ENCODE peak calls at places on chromosomes 13 and 19, in ten cellular contexts. J is heart left ventricle; S is GM23338; M is NT2/D1; X is osteoblast; L is thoracic aorta; O is GM12878; A is effector memory CD4-positive, alpha-beta T cell; N is MG63; V is body of pancreas. E is an unnamed sample.

GRCh38 chr13:97743946-97744345 is 209.5 kb upstream of the IPO5 start:
- DNase-seq in J (no peak), S (no peak), M (no peak), X (no peak), L (no peak), O (no peak), A (no peak), N (no peak), V (no peak), E (no peak)

GRCh38 chr19:45307361-45307760 is 15.3 kb downstream of the CKM start:
- DNase-seq in J (no peak), S (no peak), M (no peak), X (peak; percentile 41), L (no peak), O (no peak), A (no peak), N (no peak), V (no peak), E (no peak)

GRCh38 chr19:36605101-36605838 is at the start of gene ZNF382:
- DNase-seq in J (peak; percentile 85), S (peak; percentile 63), M (no peak), X (peak; percentile 97), L (peak; percentile 2), O (peak; percentile 17), A (peak; percentile 71), N (peak; percentile 84), V (peak; percentile 66), E (no peak)

GRCh38 chr19:32675720-32676185 is at the start of gene RGS9BP:
- DNase-seq in J (peak; percentile 88), S (peak; percentile 64), M (no peak), X (peak; percentile 94), L (peak; percentile 36), O (no peak), A (peak; percentile 60), N (peak; percentile 86), V (peak; percentile 66), E (no peak)

GRCh38 chr13:95660981-95661581 is 15.9 kb upstream of the DNAJC3 start:
- DNase-seq in J (peak; percentile 16), S (peak; percentile 74), M (no peak), X (no peak), L (no peak), O (no peak), A (no peak), N (no peak), V (no peak), E (no peak)

GRCh38 chr19:14059652-14060155 is 2.2 kb downstream of the PALM3 start:
- DNase-seq in J (no peak), S (no peak), M (no peak), X (peak; percentile 64), L (no peak), O (no peak), A (no peak), N (no peak), V (no peak), E (no peak)

GRCh38 chr19:13120817-13121216 is 2.8 kb downstream of the NACC1 start:
- DNase-seq in J (no peak), S (no peak), M (no peak), X (peak; percentile 98), L (no peak), O (no peak), A (no peak), N (no peak), V (no peak), E (peak; percentile 47)

GRCh38 chr13:18944501-18945068 is 237.0 kb downstream of the TUBA3C start:
- DNase-seq in J (no peak), S (no peak), M (no peak), X (peak; percentile 14), L (no peak), O (no peak), A (no peak), N (no peak), V (no peak), E (no peak)

GRCh38 chr19:38455031-38455430 is 21.5 kb downstream of the RYR1 start:
- DNase-seq in J (no peak), S (peak; percentile 68), M (no peak), X (peak; percentile 88), L (no peak), O (no peak), A (no peak), N (no peak), V (no peak), E (no peak)

GRCh38 chr19:16371540-16371986 is 46.9 kb downstream of the KLF2 start:
- DNase-seq in J (peak; percentile 65), S (no peak), M (no peak), X (no peak), L (no peak), O (peak; percentile 79), A (peak; percentile 89), N (no peak), V (no peak), E (no peak)

GRCh38 chr19:8576273-8576993 is 809 bp downstream of the MYO1F start:
- DNase-seq in J (no peak), S (no peak), M (no peak), X (peak; percentile 73), L (no peak), O (no peak), A (no peak), N (no peak), V (no peak), E (no peak)

GRCh38 chr13:102680133-102680717 is 14.6 kb downstream of the METTL21C start:
- DNase-seq in J (no peak), S (no peak), M (no peak), X (no peak), L (no peak), O (no peak), A (no peak), N (no peak), V (no peak), E (no peak)
- H3K36me3 ChIP-seq in J (peaks cover 51% of the 10 kb centered on the region), S (peaks cover 18% of the 10 kb centered on the region), M (peaks cover 44% of the 10 kb centered on the region), X (peaks cover 35% of the 10 kb centered on the region), L (peaks cover 9% of the 10 kb centered on the region), O (no peaks in the 10 kb centered on the region), A (peaks cover 30% of the 10 kb centered on the region), N (peaks cover 43% of the 10 kb centered on the region), V (no peaks in the 10 kb centered on the region), E (peaks cover 49% of the 10 kb centered on the region)

GRCh38 chr19:3389876-3390361 is 23.5 kb downstream of the NFIC start:
- DNase-seq in J (no peak), S (peak; percentile 62), M (no peak), X (peak; percentile 82), L (no peak), O (no peak), A (no peak), N (no peak), V (peak; percentile 60), E (no peak)

GRCh38 chr19:3389446-3389778 is 23.0 kb downstream of the NFIC start:
- DNase-seq in J (no peak), S (no peak), M (no peak), X (peak; percentile 61), L (no peak), O (no peak), A (no peak), N (no peak), V (no peak), E (no peak)

GRCh38 chr19:3383121-3383722 is 16.8 kb downstream of the NFIC start:
- DNase-seq in J (no peak), S (no peak), M (no peak), X (peak; percentile 93), L (no peak), O (no peak), A (no peak), N (peak; percentile 75), V (no peak), E (no peak)

GRCh38 chr19:3387645-3388589 is 21.5 kb downstream of the NFIC start:
- DNase-seq in J (peak; percentile 83), S (no peak), M (no peak), X (peak; percentile 96), L (no peak), O (no peak), A (no peak), N (peak; percentile 89), V (peak; percentile 96), E (no peak)

GRCh38 chr19:3386447-3387234 is 20.3 kb downstream of the NFIC start:
- DNase-seq in J (peak; percentile 70), S (no peak), M (no peak), X (peak; percentile 89), L (no peak), O (no peak), A (no peak), N (no peak), V (no peak), E (no peak)
- H3K36me3 ChIP-seq in J (peaks cover 6% of the 10 kb centered on the region), S (no peaks in the 10 kb centered on the region), M (peaks cover 9% of the 10 kb centered on the region), X (peaks cover 16% of the 10 kb centered on the region), L (peaks cover 6% of the 10 kb centered on the region), O (peaks cover 29% of the 10 kb centered on the region), A (peaks cover 5% of the 10 kb centered on the region), N (peaks cover 24% of the 10 kb centered on the region), V (no peaks in the 10 kb centered on the region), E (peaks cover 38% of the 10 kb centered on the region)

DNA sequence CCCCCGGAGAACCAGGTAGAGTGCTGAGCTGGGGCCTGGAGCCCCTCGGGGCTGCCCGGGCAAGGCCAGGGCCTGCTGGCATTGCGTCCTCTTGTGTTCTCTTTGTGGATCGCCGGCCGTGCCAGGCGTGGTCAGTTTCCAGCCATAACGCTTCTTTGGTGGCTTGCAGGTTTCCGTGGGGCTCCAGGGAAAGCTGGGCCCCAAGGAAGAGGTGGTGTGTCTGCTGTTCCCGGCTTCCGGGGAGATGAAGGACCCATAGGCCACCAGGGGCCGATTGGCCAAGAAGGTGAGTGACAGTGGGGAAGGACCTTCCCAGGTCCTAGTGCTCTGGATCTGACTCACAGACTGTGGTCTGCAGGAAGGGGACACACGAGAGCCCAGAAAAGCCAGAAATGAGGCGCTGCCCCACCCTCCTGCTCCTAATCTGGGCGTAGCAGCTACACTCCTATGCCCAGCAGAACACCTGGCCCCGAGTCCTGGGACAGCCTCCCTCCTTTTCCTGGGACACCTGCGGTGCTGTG is 57.5 kb downstream of the RAB20 start:
- DNase-seq in J (no peak), S (no peak), M (no peak), X (peak; percentile 25), L (no peak), O (no peak), A (no peak), N (no peak), V (no peak), E (no peak)
- H3K36me3 ChIP-seq in J (peaks cover 99% of the 10 kb centered on the region), S (no peaks in the 10 kb centered on the region), M (peaks cover 74% of the 10 kb centered on the region), X (peaks cover 80% of the 10 kb centered on the region), L (peaks cover 88% of the 10 kb centered on the region), O (no peaks in the 10 kb centered on the region), A (no peaks in the 10 kb centered on the region), N (no peaks in the 10 kb centered on the region), V (no peaks in the 10 kb centered on the region), E (peaks cover 7% of the 10 kb centered on the region)

GRCh38 chr19:18164072-18164471 is 9.5 kb upstream of the IFI30 start:
- DNase-seq in J (no peak), S (no peak), M (no peak), X (peak; percentile 44), L (no peak), O (no peak), A (no peak), N (no peak), V (no peak), E (no peak)

GRCh38 chr19:18168673-18169381 is 4.8 kb upstream of the IFI30 start:
- DNase-seq in J (no peak), S (no peak), M (no peak), X (peak; percentile 71), L (no peak), O (no peak), A (no peak), N (no peak), V (no peak), E (no peak)

GRCh38 chr19:18167975-18168645 is 5.5 kb upstream of the IFI30 start:
- DNase-seq in J (no peak), S (peak; percentile 78), M (no peak), X (peak; percentile 99), L (no peak), O (no peak), A (no peak), N (peak; percentile 33), V (peak; percentile 55), E (no peak)

GRCh38 chr19:18167011-18167410 is 6.6 kb upstream of the IFI30 start:
- DNase-seq in J (no peak), S (no peak), M (no peak), X (no peak), L (no peak), O (no peak), A (no peak), N (no peak), V (no peak), E (no peak)

GRCh38 chr19:18165794-18166544 is 7.6 kb upstream of the IFI30 start:
- DNase-seq in J (no peak), S (no peak), M (no peak), X (peak; percentile 77), L (no peak), O (no peak), A (no peak), N (no peak), V (no peak), E (no peak)
- H3K36me3 ChIP-seq in J (peaks cover 70% of the 10 kb centered on the region), S (peaks cover 4% of the 10 kb centered on the region), M (peaks cover 80% of the 10 kb centered on the region), X (peaks cover 57% of the 10 kb centered on the region), L (peaks cover 42% of the 10 kb centered on the region), O (peaks cover 10% of the 10 kb centered on the region), A (peaks cover 11% of the 10 kb centered on the region), N (peaks cover 64% of the 10 kb centered on the region), V (no peaks in the 10 kb centered on the region), E (peaks cover 26% of the 10 kb centered on the region)